ENCODE peak calls at places on chromosomes 3 and 15, in four cellular contexts. L is fibroblast of pulmonary artery, H is fibroblast of lung, K is AG04450. W is an unnamed sample.

GRCh38 chr3:13782501-13782900 is 97.4 kb downstream of the WNT7A start:
- DNase-seq in H (no peak), L (no peak), K (no peak), W (no peak)

GRCh38 chr15:89167267-89168176 is 53.9 kb downstream of the RLBP1 start:
- DNase-seq in H (peak), K (no peak), L (peak), W (peak)

GRCh38 chr15:26129852-26130251 is 266.7 kb upstream of the ATP10A start:
- DNase-seq in K (no peak), L (no peak), H (no peak), W (no peak)

GRCh38 chr3:2446146-2446545 is 347.5 kb downstream of the CNTN4 start:
- DNase-seq in H (no peak), L (no peak), K (no peak), W (no peak)

GRCh38 chr3:192653862-192654261 is 73.5 kb downstream of the FGF12 start:
- DNase-seq in H (no peak), K (no peak), L (no peak), W (no peak)

GRCh38 chr3:60743631-60744164 is 507.6 kb downstream of the FHIT start:
- DNase-seq in K (no peak), L (no peak), H (peak), W (no peak)

GRCh38 chr3:29789686-29790085 is 508.8 kb downstream of the RBMS3 start:
- DNase-seq in H (peak), L (no peak), K (no peak), W (no peak)

GRCh38 chr3:149586871-149587270 is 71.0 kb downstream of the WWTR1 start:
- DNase-seq in K (no peak), L (no peak), H (peak), W (peak)

GRCh38 chr15:53962646-53963561 is 15.3 kb upstream of the UNC13C start:
- DNase-seq in H (no peak), L (peak), K (no peak), W (no peak)

GRCh38 chr3:196537319-196537984 is 22.3 kb upstream of the SMCO1 start:
- DNase-seq in H (no peak), K (no peak), L (no peak), W (no peak)

GRCh38 chr15:40932625-40933519 is 3.7 kb downstream of the DLL4 start:
- DNase-seq in L (no peak), H (no peak), K (no peak), W (no peak)

GRCh38 chr3:12905316-12906071 is 64.1 kb upstream of the RPL32 start:
- DNase-seq in L (no peak), K (no peak), H (no peak), W (no peak)

GRCh38 chr3:62546266-62546665 is 172.9 kb upstream of the FEZF2 start:
- DNase-seq in L (no peak), H (peak), K (no peak), W (no peak)

GRCh38 chr3:82957079-82957478 is 1195.6 kb upstream of the GBE1 start:
- DNase-seq in H (no peak), L (no peak), K (no peak), W (no peak)

GRCh38 chr3:170977911-170978310 is 48.6 kb downstream of the SLC2A2 start:
- DNase-seq in L (peak), H (peak), K (no peak), W (no peak)

GRCh38 chr3:175585898-175586297 is 726.8 kb downstream of the NAALADL2 start:
- DNase-seq in H (peak), K (peak), L (peak), W (peak)

GRCh38 chr3:104629038-104629437 is 737.7 kb upstream of the ALCAM start:
- DNase-seq in H (peak), K (peak), L (peak), W (peak)

GRCh38 chr3:111012388-111013248 is 59.0 kb upstream of the NECTIN3 start:
- DNase-seq in H (no peak), L (no peak), K (no peak), W (no peak)

GRCh38 chr15:86183765-86184491 is 104.3 kb downstream of the AGBL1 start:
- DNase-seq in H (peak), K (no peak), L (no peak), W (no peak)

GRCh38 chr3:109597438-109597837 is 260.1 kb upstream of the DPPA4 start:
- DNase-seq in L (no peak), H (no peak), K (no peak), W (no peak)

GRCh38 chr3:24689353-24689752 is 194.7 kb upstream of the THRB start:
- DNase-seq in K (no peak), H (no peak), L (no peak), W (no peak)

GRCh38 chr3:192957441-192957951 is 39.8 kb upstream of the MB21D2 start:
- DNase-seq in H (peak), K (peak), L (peak), W (peak)

GRCh38 chr3:57393957-57394356 is 101.5 kb upstream of the ASB14 start:
- DNase-seq in K (no peak), L (no peak), H (no peak), W (no peak)
- TF ChIP-seq CTCF in K (no peak), L (no peak), H (no peak), W (no peak)

GRCh38 chr15:39313881-39314280 is 267.0 kb upstream of the THBS1 start:
- DNase-seq in L (no peak), K (no peak), H (no peak), W (no peak)

GRCh38 chr15:39313467-39313866 is 267.4 kb upstream of the THBS1 start:
- DNase-seq in L (no peak), H (no peak), K (no peak), W (no peak)

GRCh38 chr15:39315200-39315599 is 265.7 kb upstream of the THBS1 start:
- DNase-seq in L (no peak), K (no peak), H (no peak), W (no peak)

GRCh38 chr15:39310633-39311032 is 270.2 kb upstream of the THBS1 start:
- DNase-seq in L (no peak), H (no peak), K (no peak), W (peak)

GRCh38 chr15:39312984-39313383 is 267.9 kb upstream of the THBS1 start:
- DNase-seq in H (no peak), L (peak), K (no peak), W (no peak)
- TF ChIP-seq CTCF in H (no peak), L (no peak), K (peak), W (peak)

GRCh38 chr15:61530769-61531168 is 301.7 kb upstream of the RORA start:
- DNase-seq in L (no peak), H (no peak), K (no peak), W (no peak)
- TF ChIP-seq CTCF in L (no peak), H (peak), K (no peak), W (no peak)

GRCh38 chr3:6418492-6418891 is 442.4 kb upstream of the GRM7 start:
- DNase-seq in K (no peak), H (no peak), L (no peak), W (no peak)
- TF ChIP-seq CTCF in K (no peak), H (no peak), L (no peak), W (no peak)

DNA sequence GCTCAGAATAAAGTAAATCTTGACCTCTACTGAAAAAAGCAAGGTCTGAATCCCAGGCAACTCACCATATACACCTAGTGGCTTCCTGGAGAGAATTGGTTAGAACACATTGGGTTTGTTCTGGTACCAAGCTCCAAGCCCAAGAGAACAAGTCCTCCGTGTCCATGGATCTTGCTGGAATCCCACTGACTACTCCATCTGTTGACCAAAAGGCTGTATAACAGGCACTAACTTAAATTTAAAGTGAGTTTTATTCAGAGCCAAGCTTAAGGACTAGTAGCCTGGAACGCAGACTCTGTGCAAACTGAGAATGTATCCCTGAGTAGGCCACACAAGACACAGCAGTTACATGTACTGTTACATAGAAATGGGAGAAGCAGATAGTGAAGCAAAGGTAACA is 342.1 kb upstream of the LRRC3B start:
- DNase-seq in K (no peak), H (no peak), L (no peak), W (no peak)
- TF ChIP-seq CTCF in K (no peak), H (no peak), L (no peak), W (no peak)

W was measured in HFFc6.